ENCODE peak calls at places on chromosomes 7 and 10, in four cellular contexts. One of them, this sample, is unnamed.

GRCh38 chr7:97001656-97002554 is 3.4 kb upstream of the DLX6 start:
- DNase-seq in hepatocyte: no peak
- DNase-seq in neural progenitor cell: peak
- DNase-seq in PC-3: no peak
- DNase-seq in this sample: no peak

GRCh38 chr7:22200238-22200637 is 156.7 kb downstream of the RAPGEF5 start:
- DNase-seq in hepatocyte: no peak
- DNase-seq in neural progenitor cell: no peak
- DNase-seq in PC-3: no peak
- DNase-seq in this sample: no peak

GRCh38 chr7:28041508-28042314 is 138.9 kb downstream of the JAZF1 start:
- DNase-seq in hepatocyte: no peak
- DNase-seq in neural progenitor cell: no peak
- DNase-seq in PC-3: peak
- DNase-seq in this sample: peak

GRCh38 chr10:108957681-108958080 is 965.6 kb downstream of the XPNPEP1 start:
- DNase-seq in hepatocyte: no peak
- DNase-seq in neural progenitor cell: peak
- DNase-seq in PC-3: peak
- DNase-seq in this sample: no peak

GRCh38 chr7:4850262-4850795 is 11.5 kb downstream of the PAPOLB start:
- DNase-seq in hepatocyte: no peak
- DNase-seq in neural progenitor cell: no peak
- DNase-seq in PC-3: no peak
- DNase-seq in this sample: no peak

GRCh38 chr10:116143673-116144072 is 129.3 kb downstream of the GFRA1 start:
- DNase-seq in hepatocyte: no peak
- DNase-seq in neural progenitor cell: no peak
- DNase-seq in PC-3: no peak
- DNase-seq in this sample: no peak

GRCh38 chr7:123437447-123437995 is 96.9 kb downstream of the IQUB start:
- DNase-seq in hepatocyte: no peak
- DNase-seq in neural progenitor cell: no peak
- DNase-seq in PC-3: peak
- DNase-seq in this sample: no peak

GRCh38 chr7:50302486-50303081 is 1.9 kb upstream of the IKZF1 start:
- DNase-seq in hepatocyte: no peak
- DNase-seq in neural progenitor cell: no peak
- DNase-seq in PC-3: no peak
- DNase-seq in this sample: no peak

GRCh38 chr7:96591900-96592676 is 117.6 kb downstream of the SEM1 start:
- DNase-seq in hepatocyte: no peak
- DNase-seq in neural progenitor cell: peak
- DNase-seq in PC-3: peak
- DNase-seq in this sample: no peak

GRCh38 chr7:100483101-100483727 is 513 bp upstream of the NYAP1 start:
- DNase-seq in hepatocyte: peak
- DNase-seq in neural progenitor cell: peak
- DNase-seq in PC-3: peak
- DNase-seq in this sample: no peak

GRCh38 chr7:33862946-33863814 is 42.2 kb upstream of the BMPER start:
- DNase-seq in hepatocyte: no peak
- DNase-seq in neural progenitor cell: no peak
- DNase-seq in PC-3: no peak
- DNase-seq in this sample: no peak

GRCh38 chr7:128869138-128869943 is 6.7 kb downstream of the ATP6V1F start:
- DNase-seq in hepatocyte: peak
- DNase-seq in neural progenitor cell: peak
- DNase-seq in PC-3: peak
- DNase-seq in this sample: no peak

GRCh38 chr10:63723741-63724140 is 202.5 kb downstream of the REEP3 start:
- DNase-seq in hepatocyte: no peak
- DNase-seq in neural progenitor cell: no peak
- DNase-seq in PC-3: no peak
- DNase-seq in this sample: no peak

GRCh38 chr7:28083998-28084985 is 96.3 kb downstream of the JAZF1 start:
- DNase-seq in hepatocyte: no peak
- DNase-seq in neural progenitor cell: no peak
- DNase-seq in PC-3: no peak
- DNase-seq in this sample: no peak

DNA sequence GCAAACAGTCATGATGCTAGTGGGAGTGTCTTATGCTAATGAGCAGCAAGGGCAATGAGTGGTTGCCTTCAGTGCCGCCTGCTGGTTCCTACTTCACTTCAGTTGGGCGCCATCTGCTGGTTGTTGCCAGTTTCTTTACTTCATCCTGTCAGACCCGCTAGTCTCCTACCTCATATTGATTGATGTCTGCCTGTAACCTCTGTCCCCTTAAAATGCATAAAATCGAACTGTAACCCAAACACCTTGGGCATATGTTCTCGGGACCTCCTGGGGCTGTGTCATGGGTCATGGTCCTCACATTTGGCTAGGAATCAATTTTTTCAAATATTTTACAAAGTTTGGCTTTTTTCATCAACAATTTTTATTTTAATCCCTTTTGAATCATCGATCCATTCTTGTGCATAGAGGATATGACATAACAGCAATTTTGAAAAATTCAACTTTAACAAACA is 62.8 kb upstream of the C7orf33 start:
- DNase-seq in hepatocyte: peak
- DNase-seq in neural progenitor cell: peak
- DNase-seq in PC-3: peak
- DNase-seq in this sample: peak
- TF ChIP-seq EZH2phosphoT487 in hepatocyte: no peak
- TF ChIP-seq EZH2phosphoT487 in neural progenitor cell: no peak
- TF ChIP-seq EZH2phosphoT487 in PC-3: no peak
- TF ChIP-seq EZH2phosphoT487 in this sample: no peak

DNA sequence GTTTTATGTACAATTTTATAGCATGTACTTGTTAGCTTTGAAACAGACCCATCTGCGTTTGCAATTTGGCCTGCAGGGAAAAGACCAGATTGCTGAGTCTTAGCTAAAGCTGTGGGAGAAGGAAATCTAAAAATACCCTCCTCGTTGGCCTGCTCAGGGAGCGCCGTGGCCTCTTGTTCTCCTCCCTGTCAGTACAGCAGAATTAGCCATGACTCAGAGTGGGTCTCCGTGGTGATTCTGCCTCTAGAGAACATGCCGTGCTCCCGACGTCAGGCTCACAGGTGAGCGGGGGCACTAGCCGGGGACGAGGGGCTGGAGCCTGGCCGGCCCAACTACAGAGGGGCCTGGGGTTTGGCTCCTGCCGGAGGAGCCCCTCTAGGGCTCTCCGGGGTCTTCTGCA is 98.8 kb downstream of the LHPP start:
- DNase-seq in hepatocyte: peak
- DNase-seq in neural progenitor cell: no peak
- DNase-seq in PC-3: no peak
- DNase-seq in this sample: no peak
- TF ChIP-seq EZH2phosphoT487 in hepatocyte: no peak
- TF ChIP-seq EZH2phosphoT487 in neural progenitor cell: no peak
- TF ChIP-seq EZH2phosphoT487 in PC-3: no peak
- TF ChIP-seq EZH2phosphoT487 in this sample: no peak

GRCh38 chr7:43384585-43385308 is 198.2 kb upstream of the STK17A start:
- DNase-seq in hepatocyte: no peak
- DNase-seq in neural progenitor cell: no peak
- DNase-seq in PC-3: no peak
- DNase-seq in this sample: no peak
- TF ChIP-seq EZH2phosphoT487 in hepatocyte: no peak
- TF ChIP-seq EZH2phosphoT487 in neural progenitor cell: no peak
- TF ChIP-seq EZH2phosphoT487 in PC-3: no peak
- TF ChIP-seq EZH2phosphoT487 in this sample: no peak

GRCh38 chr10:98170249-98171117 is 36.0 kb downstream of the R3HCC1L start:
- DNase-seq in hepatocyte: peak
- DNase-seq in neural progenitor cell: peak
- DNase-seq in PC-3: peak
- DNase-seq in this sample: peak
- TF ChIP-seq EZH2phosphoT487 in hepatocyte: no peak
- TF ChIP-seq EZH2phosphoT487 in neural progenitor cell: no peak
- TF ChIP-seq EZH2phosphoT487 in PC-3: no peak
- TF ChIP-seq EZH2phosphoT487 in this sample: no peak

DNA sequence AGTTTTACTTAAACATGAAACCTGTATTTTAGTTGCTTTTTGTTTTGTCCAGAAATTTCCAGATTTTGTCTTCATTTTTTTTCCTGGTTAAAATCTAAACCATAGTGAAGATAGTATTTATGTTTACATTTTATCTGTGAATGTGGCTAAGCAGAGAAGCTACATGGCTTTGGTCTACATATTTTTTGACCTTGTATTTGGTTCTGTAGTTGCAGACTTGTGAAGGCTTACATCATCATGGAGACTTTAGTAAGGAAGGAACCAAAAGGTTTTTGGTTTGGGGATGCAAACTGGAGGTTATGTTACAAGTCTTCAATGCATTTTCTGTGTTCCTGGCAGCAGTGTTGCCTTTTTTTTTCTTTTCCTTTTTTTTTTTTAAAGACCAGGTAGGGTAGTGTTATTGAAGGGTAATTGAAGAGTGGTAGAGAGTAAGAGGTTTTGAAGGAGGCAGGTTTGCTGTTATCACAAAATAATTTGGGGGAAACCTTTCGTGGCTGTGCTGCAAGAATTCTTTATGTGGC is 30.9 kb upstream of the VDAC2 start:
- DNase-seq in hepatocyte: no peak
- DNase-seq in neural progenitor cell: no peak
- DNase-seq in PC-3: no peak
- DNase-seq in this sample: no peak
- TF ChIP-seq EZH2phosphoT487 in hepatocyte: no peak
- TF ChIP-seq EZH2phosphoT487 in neural progenitor cell: no peak
- TF ChIP-seq EZH2phosphoT487 in PC-3: no peak
- TF ChIP-seq EZH2phosphoT487 in this sample: no peak

GRCh38 chr7:80542398-80542797 is 30.5 kb upstream of the GNAT3 start:
- DNase-seq in hepatocyte: no peak
- DNase-seq in neural progenitor cell: no peak
- DNase-seq in PC-3: peak
- DNase-seq in this sample: no peak
- TF ChIP-seq EZH2phosphoT487 in hepatocyte: no peak
- TF ChIP-seq EZH2phosphoT487 in neural progenitor cell: no peak
- TF ChIP-seq EZH2phosphoT487 in PC-3: no peak
- TF ChIP-seq EZH2phosphoT487 in this sample: no peak

DNA sequence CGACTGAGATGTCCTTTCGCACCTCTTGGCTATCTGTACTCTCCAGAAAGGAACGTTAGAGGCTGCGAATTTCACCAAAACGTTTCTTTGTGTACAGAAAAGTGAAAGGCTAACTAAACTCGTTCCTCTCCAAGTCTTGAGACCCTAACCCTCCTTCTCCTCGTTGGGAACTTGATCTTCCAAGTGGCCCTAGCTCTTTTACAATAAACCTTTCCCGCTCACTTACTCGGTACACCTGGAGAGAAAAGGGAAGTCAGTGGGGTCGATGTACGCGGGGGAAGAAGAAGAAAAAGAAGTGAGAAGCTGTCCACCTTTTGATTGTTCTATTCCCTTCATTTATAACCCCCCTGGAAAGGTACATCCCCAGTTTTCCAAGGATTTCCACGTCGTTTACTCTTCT is 164.9 kb upstream of the PPP1R3A start:
- DNase-seq in hepatocyte: no peak
- DNase-seq in neural progenitor cell: no peak
- DNase-seq in PC-3: no peak
- DNase-seq in this sample: no peak
- TF ChIP-seq EZH2phosphoT487 in hepatocyte: no peak
- TF ChIP-seq EZH2phosphoT487 in neural progenitor cell: peak
- TF ChIP-seq EZH2phosphoT487 in PC-3: no peak
- TF ChIP-seq EZH2phosphoT487 in this sample: no peak

DNA sequence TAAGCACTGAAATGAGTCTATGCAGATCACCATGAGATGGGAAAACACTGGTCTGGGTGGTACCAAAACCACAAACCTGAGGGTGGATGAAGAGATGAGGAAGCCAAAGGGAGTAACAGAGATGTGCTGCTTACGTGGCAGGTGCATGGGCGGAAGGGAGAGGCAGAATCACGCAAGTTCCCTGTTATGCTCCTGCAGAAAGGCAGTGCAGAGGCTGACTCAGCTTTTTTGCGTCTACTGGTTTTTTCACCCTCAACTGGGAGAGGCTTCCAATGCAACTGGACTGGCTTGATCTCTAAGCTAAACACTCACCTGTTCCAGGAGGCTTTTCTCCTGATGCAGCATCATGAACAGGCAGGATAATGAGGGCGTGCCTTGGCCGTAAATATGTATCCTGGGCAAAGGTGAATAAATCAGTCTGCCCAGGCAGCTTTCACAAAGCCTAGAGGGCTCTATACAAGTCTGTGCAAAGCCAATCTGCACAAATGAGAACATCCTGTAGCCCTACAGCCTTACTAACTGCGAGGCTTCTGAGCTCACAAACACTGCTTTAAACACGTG is 95.4 kb upstream of the AFAP1L2 start:
- DNase-seq in hepatocyte: peak
- DNase-seq in neural progenitor cell: no peak
- DNase-seq in PC-3: peak
- DNase-seq in this sample: no peak
- TF ChIP-seq EZH2phosphoT487 in hepatocyte: no peak
- TF ChIP-seq EZH2phosphoT487 in neural progenitor cell: no peak
- TF ChIP-seq EZH2phosphoT487 in PC-3: no peak
- TF ChIP-seq EZH2phosphoT487 in this sample: no peak

This sample was measured in HCT116.